ENCODE peak calls at places on chromosomes 6 and 20, in five cellular contexts. M, Y, I, A and T are unnamed samples.

GRCh38 chr20:55160022-55160421 is 684.6 kb downstream of the DOK5 start:
- DNase-seq in Y (peak), A (no peak), M (no peak), I (no peak), T (no peak)

GRCh38 chr6:36349240-36349639 is 12.6 kb upstream of the BNIP5 start:
- DNase-seq in M (no peak), Y (peak), I (no peak), A (no peak), T (no peak)

GRCh38 chr20:44646023-44646640 is 5.4 kb downstream of the ADA start:
- DNase-seq in A (no peak), I (no peak), M (no peak), Y (no peak), T (no peak)

GRCh38 chr6:10478187-10479040 is 42.7 kb upstream of the GCNT2 start:
- DNase-seq in M (no peak), A (no peak), I (no peak), Y (peak), T (no peak)

GRCh38 chr20:49187330-49188100 is 619 bp downstream of the STAU1 start:
- DNase-seq in I (no peak), A (peak), M (peak), Y (no peak), T (no peak)

GRCh38 chr6:91045152-91045551 is 458.3 kb upstream of the MAP3K7 start:
- DNase-seq in A (no peak), M (no peak), Y (no peak), I (no peak), T (no peak)

GRCh38 chr6:436308-437041 is 44.9 kb downstream of the IRF4 start:
- DNase-seq in I (no peak), M (no peak), Y (no peak), A (no peak), T (no peak)

GRCh38 chr20:62320581-62321354 is 18.0 kb downstream of the ADRM1 start:
- DNase-seq in A (no peak), I (no peak), M (no peak), Y (no peak), T (no peak)

GRCh38 chr6:63804381-63804956 is 168.9 kb downstream of the PHF3 start:
- DNase-seq in Y (peak), M (no peak), I (no peak), A (no peak), T (no peak)

DNA sequence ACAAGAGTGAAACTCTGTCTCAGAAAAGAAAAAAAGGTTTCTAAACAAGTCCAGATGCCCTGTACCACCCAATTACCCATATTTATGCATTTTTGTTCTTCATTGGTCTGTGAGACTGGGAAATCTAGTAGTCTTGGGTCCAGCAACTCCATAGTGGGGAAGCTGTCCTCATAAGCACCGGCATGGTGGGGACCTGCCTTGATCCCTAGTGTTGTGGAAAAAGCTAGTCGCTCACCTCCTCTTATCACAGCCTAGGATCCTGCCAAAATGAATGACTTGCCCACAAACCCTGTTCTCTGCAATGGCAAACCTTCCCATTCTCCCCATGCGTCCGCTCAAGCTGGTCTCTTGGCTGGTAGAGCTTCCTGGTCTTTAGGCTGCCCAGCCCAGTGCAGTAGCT is 38.3 kb upstream of the GABRR1 start:
- DNase-seq in A (no peak), I (no peak), Y (no peak), M (no peak), T (no peak)
- TF ChIP-seq CTCF in A (no peak), I (no peak), Y (no peak), M (no peak), T (no peak)

DNA sequence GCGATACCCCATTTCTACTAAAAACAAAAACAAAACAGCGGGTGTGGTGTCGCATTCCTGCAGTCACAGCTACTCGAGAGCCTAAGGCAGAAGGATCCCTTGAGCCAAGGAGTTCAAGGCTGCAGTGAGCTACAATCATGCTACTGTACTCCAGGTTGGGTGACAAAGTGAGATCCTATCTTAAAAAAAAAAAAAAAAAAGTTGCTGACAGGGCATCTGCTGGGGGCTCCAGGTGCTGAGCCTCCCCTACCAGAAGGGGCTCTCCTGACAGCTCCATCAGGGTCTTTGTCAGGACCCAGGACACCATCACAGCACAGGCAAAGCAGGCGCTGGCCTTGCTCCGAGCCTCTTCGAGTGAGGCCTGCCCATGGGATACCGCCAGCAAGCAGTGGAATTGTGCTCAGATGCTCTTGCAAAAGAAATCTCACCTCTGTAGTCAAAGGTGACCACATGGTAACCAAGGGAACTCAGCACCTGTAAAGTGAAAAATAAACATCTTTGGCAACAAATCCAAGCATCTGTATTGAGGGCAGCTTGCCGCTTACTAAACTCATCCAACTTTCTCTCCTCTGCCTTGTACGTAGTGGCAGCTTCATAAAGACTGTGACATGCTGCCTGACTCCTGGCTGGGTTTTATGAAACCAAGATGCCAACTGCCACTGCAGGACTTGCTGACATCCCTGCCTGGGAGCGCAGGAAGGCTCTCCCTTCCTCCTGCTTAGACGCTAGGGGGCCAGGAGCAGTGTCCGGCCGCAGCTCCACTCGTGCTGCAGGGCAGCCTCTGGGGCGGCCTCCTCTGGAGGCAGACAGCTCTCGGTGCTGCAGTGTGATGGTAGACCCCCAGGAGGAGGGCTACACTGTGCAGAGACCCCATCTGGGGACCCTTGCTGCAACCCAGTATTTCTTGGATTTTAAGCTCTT is 66.9 kb downstream of the PYGB start:
- DNase-seq in M (no peak), A (peak), I (peak), Y (no peak), T (no peak)
- TF ChIP-seq CTCF in M (no peak), A (no peak), I (no peak), Y (no peak), T (peak)

DNA sequence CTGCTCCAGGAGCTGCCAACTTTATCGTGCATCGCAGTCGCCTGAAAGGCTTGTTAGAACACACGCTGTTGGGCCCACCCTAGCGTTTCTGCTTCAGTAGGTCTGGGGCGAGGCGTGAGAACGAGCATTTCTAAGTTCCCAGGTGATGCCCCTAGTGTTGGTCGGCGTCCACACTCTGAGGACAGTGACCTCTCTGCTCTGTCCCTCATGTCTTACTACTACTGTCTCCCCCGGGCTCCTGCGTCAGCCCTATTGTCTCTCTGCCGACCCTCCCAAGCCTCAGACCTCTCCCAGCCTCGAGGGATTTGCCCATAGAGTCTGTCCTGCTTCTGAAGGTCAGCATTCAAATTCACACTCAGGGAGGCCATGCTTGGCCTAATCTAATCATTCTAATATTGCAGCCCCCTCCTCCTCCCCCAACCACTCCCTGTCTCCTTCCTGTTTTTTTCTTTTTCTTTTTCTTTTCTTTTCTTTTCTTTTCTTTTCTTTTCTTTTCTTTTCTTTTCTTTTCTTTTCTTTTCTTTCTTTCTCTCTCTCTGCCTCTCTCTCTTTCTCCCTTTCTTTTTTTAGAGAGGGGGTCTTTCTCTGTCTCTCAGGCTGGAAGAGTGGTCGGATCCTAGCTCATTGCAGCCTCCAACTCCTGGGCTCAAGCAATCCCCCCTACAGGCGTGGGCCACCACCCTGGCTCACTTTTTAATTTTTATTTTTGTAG is 873 bp upstream of the ZFP64 start:
- DNase-seq in M (no peak), A (no peak), Y (no peak), I (no peak), T (no peak)
- TF ChIP-seq CTCF in M (no peak), A (no peak), Y (no peak), I (no peak), T (peak)

DNA sequence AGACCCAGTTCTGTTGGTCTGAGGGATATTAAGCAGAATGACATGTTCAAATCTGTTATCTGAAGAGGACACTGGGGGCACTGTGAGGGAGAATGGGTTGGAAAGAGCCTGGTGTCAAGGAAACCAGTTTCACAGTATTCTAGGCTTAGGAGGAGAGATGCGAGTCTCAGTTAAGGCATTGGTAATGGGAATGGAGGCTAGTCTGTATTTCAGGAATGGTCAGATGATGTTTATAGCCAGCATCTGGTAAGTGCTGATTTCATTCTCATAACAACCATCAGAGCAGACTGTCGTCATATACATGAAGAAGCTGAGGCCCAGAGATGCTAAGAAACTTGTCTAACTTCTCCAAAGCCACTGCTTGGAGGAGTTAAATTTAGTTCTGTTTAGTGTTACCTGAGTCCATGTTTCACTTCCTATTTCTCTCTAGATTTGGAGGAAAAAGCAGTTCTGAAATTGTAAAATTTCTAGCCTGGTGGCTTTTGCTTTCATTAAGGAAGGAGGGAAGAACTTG is 242.0 kb downstream of the ARID1B start:
- DNase-seq in A (no peak), M (no peak), I (no peak), Y (no peak), T (no peak)
- TF ChIP-seq CTCF in A (no peak), M (no peak), I (no peak), Y (no peak), T (peak)